ENCODE peak calls at places on chromosomes 16 and 17, in seven cellular contexts. Z is iPS DF 6.9, B is Peyer's patch, Q is pancreas, U is vagina, S is OCI-LY7, O is upper lobe of left lung. C is an unnamed sample.

GRCh38 chr16:28951410-28951943 is 740 bp downstream of the NFATC2IP start:
- DNase-seq in Z (no peak), B (peak; percentile 82), Q (no peak), U (no peak), S (no peak), O (peak; percentile 44), C (no peak)

GRCh38 chr17:8488931-8489330 is 53.2 kb downstream of the NDEL1 start:
- DNase-seq in Z (no peak), B (no peak), Q (peak; percentile 30), U (no peak), S (no peak), O (no peak), C (no peak)

GRCh38 chr17:72388765-72389473 is 268.1 kb downstream of the SOX9 start:
- DNase-seq in Z (no peak), B (no peak), Q (no peak), U (no peak), S (peak; percentile 20), O (no peak), C (no peak)

GRCh38 chr16:77679901-77680300 is 42.4 kb upstream of the NUDT7 start:
- DNase-seq in Z (no peak), B (no peak), Q (no peak), U (no peak), S (peak; percentile 67), O (no peak), C (no peak)

GRCh38 chr17:68482576-68483001 is 25.3 kb upstream of the WIPI1 start:
- DNase-seq in Z (no peak), B (no peak), Q (no peak), U (no peak), S (no peak), O (no peak), C (no peak)

GRCh38 chr16:22659933-22660332 is 149.2 kb downstream of the NPIPB5 start:
- DNase-seq in Z (no peak), B (no peak), Q (no peak), U (no peak), S (no peak), O (no peak), C (no peak)

GRCh38 chr17:61208301-61209098 is 191.1 kb upstream of the TBX2 start:
- DNase-seq in Z (no peak), B (no peak), Q (no peak), U (no peak), S (no peak), O (no peak), C (no peak)

GRCh38 chr16:72836181-72836580 is 211.7 kb downstream of the ZFHX3 start:
- DNase-seq in Z (no peak), B (no peak), Q (no peak), U (no peak), S (no peak), O (no peak), C (no peak)

GRCh38 chr16:75733305-75734141 is 7.2 kb upstream of the CPHXL start:
- DNase-seq in Z (no peak), B (no peak), Q (no peak), U (no peak), S (no peak), O (no peak), C (peak; percentile 10)

GRCh38 chr17:49523706-49524472 is 28.8 kb downstream of the NGFR start:
- DNase-seq in Z (no peak), B (peak; percentile 31), Q (no peak), U (no peak), S (no peak), O (peak; percentile 28), C (no peak)

GRCh38 chr16:75104836-75105235 is 11.7 kb downstream of the LDHD start:
- DNase-seq in Z (no peak), B (no peak), Q (no peak), U (no peak), S (no peak), O (no peak), C (no peak)

GRCh38 chr16:68510775-68511174 is 28.3 kb upstream of the ZFP90 start:
- DNase-seq in Z (no peak), B (no peak), Q (no peak), U (no peak), S (no peak), O (no peak), C (no peak)

GRCh38 chr16:29845656-29846055 is 17.4 kb downstream of the CDIPT start:
- DNase-seq in Z (no peak), B (no peak), Q (no peak), U (no peak), S (no peak), O (peak; percentile 68), C (no peak)

GRCh38 chr16:67001726-67002125 is 13.3 kb downstream of the CES4A start:
- DNase-seq in Z (no peak), B (no peak), Q (no peak), U (no peak), S (no peak), O (no peak), C (no peak)

GRCh38 chr16:29900888-29901606 is 759 bp downstream of the ASPHD1 start:
- DNase-seq in Z (no peak), B (no peak), Q (no peak), U (no peak), S (no peak), O (no peak), C (no peak)

GRCh38 chr16:22386976-22387375 is 12.6 kb upstream of the CDR2 start:
- DNase-seq in Z (no peak), B (no peak), Q (no peak), U (no peak), S (no peak), O (no peak), C (no peak)

GRCh38 chr16:68179855-68180254 is 56.1 kb downstream of the ESRP2 start:
- DNase-seq in Z (no peak), B (no peak), Q (no peak), U (no peak), S (no peak), O (no peak), C (no peak)

GRCh38 chr17:12902046-12902445 is 112.7 kb downstream of the ARHGAP44 start:
- DNase-seq in Z (no peak), B (no peak), Q (no peak), U (no peak), S (no peak), O (no peak), C (no peak)

GRCh38 chr17:72952220-72952619 is 140.3 kb downstream of the SLC39A11 start:
- DNase-seq in Z (no peak), B (no peak), Q (no peak), U (no peak), S (no peak), O (no peak), C (no peak)

GRCh38 chr16:19463468-19464315 is 46.0 kb downstream of the TMC5 start:
- DNase-seq in Z (no peak), B (no peak), Q (no peak), U (no peak), S (no peak), O (no peak), C (no peak)

GRCh38 chr17:17781591-17782424 is 55.0 kb downstream of the SREBF1 start:
- DNase-seq in Z (no peak), B (peak; percentile 63), Q (peak; percentile 82), U (no peak), S (no peak), O (peak; percentile 47), C (peak; percentile 74)

GRCh38 chr16:48197294-48197693 is 41.5 kb upstream of the ABCC12 start:
- DNase-seq in Z (no peak), B (no peak), Q (no peak), U (no peak), S (no peak), O (no peak), C (no peak)

GRCh38 chr16:9219811-9220210 is 128.4 kb downstream of the HAPSTR1 start:
- DNase-seq in Z (no peak), B (no peak), Q (no peak), U (no peak), S (no peak), O (no peak), C (no peak)

GRCh38 chr17:1153795-1154546 is 25.8 kb downstream of the ABR start:
- DNase-seq in Z (no peak), B (no peak), Q (no peak), U (no peak), S (no peak), O (no peak), C (peak; percentile 92)

GRCh38 chr16:89345663-89346150 is 128.2 kb downstream of the ZNF778 start:
- DNase-seq in Z (no peak), B (no peak), Q (peak; percentile 41), U (no peak), S (no peak), O (peak; percentile 52), C (no peak)
- H3K27ac ChIP-seq in Z (no peak overlapping the region), B (peak overlapping the region; percentile 16), Q (peak overlapping the region; percentile 74), U (peak overlapping the region; percentile 12), S (no peak overlapping the region), O (no peak overlapping the region), C (no peak overlapping the region)

GRCh38 chr16:4525069-4525468 is 13.5 kb downstream of the CDIP1 start:
- DNase-seq in Z (no peak), B (no peak), Q (no peak), U (no peak), S (no peak), O (no peak), C (no peak)
- H3K27ac ChIP-seq in Z (no peak overlapping the region), B (no peak overlapping the region), Q (no peak overlapping the region), U (no peak overlapping the region), S (no peak overlapping the region), O (no peak overlapping the region), C (peak overlapping the region; percentile 88)

DNA sequence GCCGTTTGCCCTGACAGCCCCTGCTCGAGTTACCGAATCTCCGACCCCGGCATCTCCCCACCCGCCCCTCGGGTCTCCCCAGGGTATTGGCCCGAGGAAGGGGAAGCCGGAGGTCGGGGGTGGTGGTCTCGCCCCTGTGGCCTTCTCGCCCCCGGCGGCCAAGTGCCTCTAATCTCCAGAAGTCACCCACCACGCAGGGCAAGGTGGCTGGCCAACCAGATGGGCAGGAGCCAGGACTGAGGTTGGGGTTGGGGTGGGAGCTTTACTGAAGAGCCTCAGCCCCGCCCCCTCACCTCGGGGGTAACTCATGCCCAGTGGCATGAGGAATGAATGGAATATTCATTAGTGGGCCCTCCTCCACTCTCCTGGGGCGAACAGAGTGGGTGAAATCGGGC is 634 bp downstream of the DHRS11 start:
- DNase-seq in Z (no peak), B (no peak), Q (peak; percentile 65), U (no peak), S (no peak), O (no peak), C (no peak)
- H3K27ac ChIP-seq in Z (no peak overlapping the region), B (peak overlapping the region; percentile 90), Q (no peak overlapping the region), U (peak overlapping the region; percentile 53), S (no peak overlapping the region), O (peak overlapping the region; percentile 75), C (no peak overlapping the region)

GRCh38 chr16:55253987-55254386 is 70.0 kb upstream of the IRX6 start:
- DNase-seq in Z (no peak), B (no peak), Q (no peak), U (no peak), S (no peak), O (no peak), C (no peak)

GRCh38 chr16:55249936-55250335 is 74.1 kb upstream of the IRX6 start:
- DNase-seq in Z (no peak), B (no peak), Q (no peak), U (no peak), S (no peak), O (no peak), C (no peak)

GRCh38 chr16:55249361-55249760 is 74.6 kb upstream of the IRX6 start:
- DNase-seq in Z (no peak), B (no peak), Q (no peak), U (peak; percentile 6), S (no peak), O (no peak), C (no peak)

GRCh38 chr16:55250641-55251550 is 73.1 kb upstream of the IRX6 start:
- DNase-seq in Z (no peak), B (no peak), Q (no peak), U (peak; percentile 22), S (no peak), O (no peak), C (no peak)

GRCh38 chr16:55252577-55252976 is 71.4 kb upstream of the IRX6 start:
- DNase-seq in Z (no peak), B (no peak), Q (no peak), U (no peak), S (no peak), O (no peak), C (no peak)
- H3K27ac ChIP-seq in Z (no peak overlapping the region), B (no peak overlapping the region), Q (no peak overlapping the region), U (no peak overlapping the region), S (no peak overlapping the region), O (no peak overlapping the region), C (no peak overlapping the region)

C was measured in caudate nucleus.